ENCODE peak calls at places on chromosomes 3 and 15, in six cellular contexts. One of them, this sample, is unnamed.

GRCh38 chr15:77834276-77834990 is 201.7 kb upstream of the LINGO1 start:
- DNase-seq in mesendoderm: no peak
- DNase-seq in stimulated activated CD4-positive, alpha-beta T cell treated with anti-CD3 and anti-CD28 coated beads, Interleukin-2, amount 100 ng/mL, for 24 hours: no peak
- DNase-seq in activated CD4-positive, alpha-beta T cell treated with anti-CD3 and anti-CD28 coated beads, Interleukin-2, amount 50 U/mL, for 24 hours: no peak
- DNase-seq in stimulated activated CD8-positive, alpha-beta memory T cell treated with anti-CD3 and anti-CD28 coated beads, Interleukin-4, amount 100 ng/mL, for 24 hours: no peak
- DNase-seq in T-helper 17 cell: no peak
- DNase-seq in this sample: no peak

GRCh38 chr3:80677796-80678195 is 910.0 kb upstream of the ROBO1 start:
- DNase-seq in T-helper 17 cell: no peak
- DNase-seq in mesendoderm: no peak
- DNase-seq in activated CD4-positive, alpha-beta T cell treated with anti-CD3 and anti-CD28 coated beads, Interleukin-2, amount 50 U/mL, for 24 hours: no peak
- DNase-seq in stimulated activated CD8-positive, alpha-beta memory T cell treated with anti-CD3 and anti-CD28 coated beads, Interleukin-4, amount 100 ng/mL, for 24 hours: no peak
- DNase-seq in stimulated activated CD4-positive, alpha-beta T cell treated with anti-CD3 and anti-CD28 coated beads, Interleukin-2, amount 100 ng/mL, for 24 hours: no peak
- DNase-seq in this sample: no peak

GRCh38 chr3:54427951-54428871 is 305.9 kb downstream of the CACNA2D3 start:
- DNase-seq in T-helper 17 cell: no peak
- DNase-seq in mesendoderm: peak; percentile 66
- DNase-seq in stimulated activated CD8-positive, alpha-beta memory T cell treated with anti-CD3 and anti-CD28 coated beads, Interleukin-4, amount 100 ng/mL, for 24 hours: no peak
- DNase-seq in activated CD4-positive, alpha-beta T cell treated with anti-CD3 and anti-CD28 coated beads, Interleukin-2, amount 50 U/mL, for 24 hours: no peak
- DNase-seq in stimulated activated CD4-positive, alpha-beta T cell treated with anti-CD3 and anti-CD28 coated beads, Interleukin-2, amount 100 ng/mL, for 24 hours: peak; percentile 51
- DNase-seq in this sample: peak; percentile 24

GRCh38 chr3:50583897-50584296 is 14.6 kb downstream of the HEMK1 start:
- DNase-seq in stimulated activated CD8-positive, alpha-beta memory T cell treated with anti-CD3 and anti-CD28 coated beads, Interleukin-4, amount 100 ng/mL, for 24 hours: no peak
- DNase-seq in activated CD4-positive, alpha-beta T cell treated with anti-CD3 and anti-CD28 coated beads, Interleukin-2, amount 50 U/mL, for 24 hours: no peak
- DNase-seq in stimulated activated CD4-positive, alpha-beta T cell treated with anti-CD3 and anti-CD28 coated beads, Interleukin-2, amount 100 ng/mL, for 24 hours: no peak
- DNase-seq in mesendoderm: no peak
- DNase-seq in T-helper 17 cell: no peak
- DNase-seq in this sample: no peak

GRCh38 chr3:141049681-141050080 is 1.5 kb upstream of the SPSB4 start:
- DNase-seq in mesendoderm: peak; percentile 69
- DNase-seq in activated CD4-positive, alpha-beta T cell treated with anti-CD3 and anti-CD28 coated beads, Interleukin-2, amount 50 U/mL, for 24 hours: no peak
- DNase-seq in stimulated activated CD4-positive, alpha-beta T cell treated with anti-CD3 and anti-CD28 coated beads, Interleukin-2, amount 100 ng/mL, for 24 hours: no peak
- DNase-seq in stimulated activated CD8-positive, alpha-beta memory T cell treated with anti-CD3 and anti-CD28 coated beads, Interleukin-4, amount 100 ng/mL, for 24 hours: no peak
- DNase-seq in T-helper 17 cell: no peak
- DNase-seq in this sample: peak; percentile 62

GRCh38 chr3:15271785-15272381 is 60.5 kb downstream of the SH3BP5 start:
- DNase-seq in stimulated activated CD4-positive, alpha-beta T cell treated with anti-CD3 and anti-CD28 coated beads, Interleukin-2, amount 100 ng/mL, for 24 hours: peak; percentile 68
- DNase-seq in activated CD4-positive, alpha-beta T cell treated with anti-CD3 and anti-CD28 coated beads, Interleukin-2, amount 50 U/mL, for 24 hours: peak; percentile 53
- DNase-seq in T-helper 17 cell: peak; percentile 71
- DNase-seq in mesendoderm: no peak
- DNase-seq in stimulated activated CD8-positive, alpha-beta memory T cell treated with anti-CD3 and anti-CD28 coated beads, Interleukin-4, amount 100 ng/mL, for 24 hours: peak; percentile 64
- DNase-seq in this sample: no peak

GRCh38 chr15:29687939-29688884 is 134.1 kb downstream of the TJP1 start:
- DNase-seq in mesendoderm: no peak
- DNase-seq in stimulated activated CD8-positive, alpha-beta memory T cell treated with anti-CD3 and anti-CD28 coated beads, Interleukin-4, amount 100 ng/mL, for 24 hours: no peak
- DNase-seq in stimulated activated CD4-positive, alpha-beta T cell treated with anti-CD3 and anti-CD28 coated beads, Interleukin-2, amount 100 ng/mL, for 24 hours: no peak
- DNase-seq in activated CD4-positive, alpha-beta T cell treated with anti-CD3 and anti-CD28 coated beads, Interleukin-2, amount 50 U/mL, for 24 hours: no peak
- DNase-seq in T-helper 17 cell: no peak
- DNase-seq in this sample: no peak

GRCh38 chr3:182979103-182979697 is 1.1 kb downstream of the DCUN1D1 start:
- DNase-seq in activated CD4-positive, alpha-beta T cell treated with anti-CD3 and anti-CD28 coated beads, Interleukin-2, amount 50 U/mL, for 24 hours: no peak
- DNase-seq in stimulated activated CD4-positive, alpha-beta T cell treated with anti-CD3 and anti-CD28 coated beads, Interleukin-2, amount 100 ng/mL, for 24 hours: no peak
- DNase-seq in stimulated activated CD8-positive, alpha-beta memory T cell treated with anti-CD3 and anti-CD28 coated beads, Interleukin-4, amount 100 ng/mL, for 24 hours: no peak
- DNase-seq in T-helper 17 cell: no peak
- DNase-seq in mesendoderm: no peak
- DNase-seq in this sample: no peak